ENCODE peak calls at places on chromosomes 1 and 21, in six cellular contexts. I, C, E, R, V and S are unnamed samples.

GRCh38 chr1:119012383-119012782 is 24.2 kb upstream of the TBX15 start:
- DNase-seq in I (no peak), C (no peak), E (no peak), R (no peak), V (peak), S (no peak)

GRCh38 chr1:28900562-28900961 is 13.8 kb upstream of the EPB41 start:
- DNase-seq in I (no peak), C (no peak), E (no peak), R (no peak), V (no peak), S (no peak)

GRCh38 chr1:41626146-41626545 is 141.7 kb upstream of the EDN2 start:
- DNase-seq in I (peak), C (peak), E (no peak), R (peak), V (peak), S (no peak)

GRCh38 chr1:67635055-67635809 is 49.8 kb upstream of the GADD45A start:
- DNase-seq in I (no peak), C (no peak), E (no peak), R (peak), V (no peak), S (no peak)

GRCh38 chr1:161100534-161100933 is 2.4 kb downstream of the KLHDC9 start:
- DNase-seq in I (no peak), C (no peak), E (no peak), R (no peak), V (no peak), S (no peak)

GRCh38 chr1:159921251-159921650 is 4.1 kb downstream of the TAGLN2 start:
- DNase-seq in I (peak), C (no peak), E (no peak), R (no peak), V (no peak), S (peak)

GRCh38 chr1:89257036-89257435 is 15.6 kb downstream of the GBP5 start:
- DNase-seq in I (no peak), C (no peak), E (no peak), R (no peak), V (no peak), S (no peak)

GRCh38 chr1:97186381-97186780 is 464.8 kb downstream of the PTBP2 start:
- DNase-seq in I (no peak), C (peak), E (no peak), R (no peak), V (no peak), S (peak)

GRCh38 chr1:182291584-182292192 is 99.9 kb downstream of the GLUL start:
- DNase-seq in I (no peak), C (no peak), E (no peak), R (no peak), V (no peak), S (no peak)

GRCh38 chr1:170768929-170769328 is 105.0 kb downstream of the PRRX1 start:
- DNase-seq in I (peak), C (no peak), E (no peak), R (no peak), V (no peak), S (no peak)

GRCh38 chr1:50275564-50275963 is 147.7 kb downstream of the DMRTA2 start:
- DNase-seq in I (no peak), C (peak), E (no peak), R (peak), V (no peak), S (no peak)

GRCh38 chr1:108559215-108560142 is at the start of gene EEIG2:
- DNase-seq in I (peak), C (peak), E (peak), R (peak), V (peak), S (peak)

GRCh38 chr1:117710710-117711109 is 104.9 kb downstream of the TENT5C start:
- DNase-seq in I (no peak), C (peak), E (no peak), R (peak), V (no peak), S (no peak)

GRCh38 chr1:156413310-156414246 is 44.6 kb downstream of the RHBG start:
- DNase-seq in I (no peak), C (no peak), E (no peak), R (no peak), V (no peak), S (no peak)

GRCh38 chr1:167635233-167635648 is 5.2 kb downstream of the RCSD1 start:
- DNase-seq in I (no peak), C (peak), E (peak), R (peak), V (no peak), S (no peak)

GRCh38 chr1:88731475-88731874 is 47.4 kb downstream of the PKN2 start:
- DNase-seq in I (peak), C (no peak), E (no peak), R (no peak), V (no peak), S (peak)

GRCh38 chr1:77824083-77824482 is 44.6 kb downstream of the MIGA1 start:
- DNase-seq in I (peak), C (no peak), E (no peak), R (no peak), V (peak), S (peak)

GRCh38 chr21:40300300-40300699 is 433.1 kb downstream of the PCP4 start:
- DNase-seq in I (no peak), C (no peak), E (no peak), R (no peak), V (no peak), S (no peak)

GRCh38 chr21:15601390-15601789 is 128.4 kb upstream of the USP25 start:
- DNase-seq in I (no peak), C (no peak), E (no peak), R (no peak), V (no peak), S (no peak)

GRCh38 chr1:201902198-201902597 is 13.5 kb downstream of the SHISA4 start:
- DNase-seq in I (peak), C (no peak), E (no peak), R (no peak), V (no peak), S (peak)

GRCh38 chr1:3069491-3070303 is 694 bp downstream of the PRDM16 start:
- DNase-seq in I (peak), C (peak), E (no peak), R (peak), V (no peak), S (peak)

GRCh38 chr1:20180221-20181207 is 5.4 kb upstream of the UBXN10 start:
- DNase-seq in I (no peak), C (no peak), E (no peak), R (no peak), V (no peak), S (no peak)

GRCh38 chr1:222042120-222042519 is 300.2 kb upstream of the DUSP10 start:
- DNase-seq in I (peak), C (no peak), E (no peak), R (no peak), V (no peak), S (peak)

GRCh38 chr21:44462834-44463200 is 7.5 kb downstream of the LRRC3 start:
- DNase-seq in I (no peak), C (no peak), E (no peak), R (no peak), V (no peak), S (no peak)

GRCh38 chr1:15700510-15700909 is 16.4 kb downstream of the PLEKHM2 start:
- DNase-seq in I (peak), C (no peak), E (no peak), R (no peak), V (no peak), S (no peak)

GRCh38 chr1:64519921-64520320 is 50.0 kb downstream of the CACHD1 start:
- DNase-seq in I (peak), C (no peak), E (no peak), R (no peak), V (no peak), S (peak)

GRCh38 chr1:31570228-31570627 is 6.1 kb upstream of the TINAGL1 start:
- DNase-seq in I (no peak), C (no peak), E (no peak), R (peak), V (no peak), S (no peak)

GRCh38 chr1:15962671-15963362 is 13.1 kb downstream of the ZBTB17 start:
- DNase-seq in I (no peak), C (no peak), E (no peak), R (no peak), V (no peak), S (no peak)

GRCh38 chr1:149879556-149879955 is 19.8 kb upstream of the BOLA1 start:
- DNase-seq in I (no peak), C (no peak), E (no peak), R (no peak), V (no peak), S (no peak)

GRCh38 chr1:192577145-192578140 is 1.9 kb downstream of the RGS1 start:
- DNase-seq in I (no peak), C (no peak), E (no peak), R (no peak), V (no peak), S (no peak)

GRCh38 chr1:17189632-17190525 is 15.0 kb upstream of the PADI1 start:
- DNase-seq in I (peak), C (no peak), E (no peak), R (peak), V (peak), S (peak)

DNA sequence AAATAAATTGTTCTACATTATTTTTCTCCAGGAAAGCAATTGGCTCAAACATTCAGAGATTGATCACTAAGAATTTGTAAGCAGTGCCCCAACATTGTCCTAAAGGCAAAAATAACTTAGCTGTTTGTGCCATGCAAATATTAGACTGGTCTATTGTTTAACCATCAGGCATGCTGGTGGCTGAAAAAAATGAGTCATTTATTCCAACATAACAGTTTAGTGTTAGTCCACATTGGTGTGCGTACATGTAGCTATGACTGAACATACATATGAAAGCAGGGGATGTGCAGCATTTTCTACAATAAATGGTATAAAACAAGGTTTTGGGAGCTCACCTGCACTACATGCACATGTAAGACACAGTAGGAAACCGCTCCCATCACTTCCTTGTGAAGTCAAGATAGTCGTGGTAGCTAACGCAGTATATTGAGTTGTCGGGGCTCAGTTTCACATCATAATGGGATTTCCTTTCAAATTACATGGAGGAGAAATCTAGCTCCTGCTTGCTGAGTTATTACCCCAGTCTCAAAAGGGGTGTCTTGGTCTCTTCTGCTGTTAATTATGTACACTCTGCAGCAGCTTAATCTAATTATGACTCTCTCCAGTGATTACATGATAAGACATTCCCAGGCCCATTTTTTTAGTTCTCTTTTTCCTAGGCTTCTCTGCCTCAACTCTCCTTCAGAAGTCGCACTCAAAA is 199.4 kb downstream of the LYPLAL1 start:
- DNase-seq in I (no peak), C (no peak), E (no peak), R (no peak), V (peak), S (no peak)
- H4K91ac ChIP-seq in I (no peak), C (no peak), E (no peak), R (no peak), V (no peak), S (no peak)

GRCh38 chr1:242318140-242318539 is 206.4 kb downstream of the PLD5 start:
- DNase-seq in I (no peak), C (peak), E (no peak), R (no peak), V (no peak), S (no peak)
- H3K4ac ChIP-seq in I (no peak), C (no peak), E (no peak), R (no peak), V (no peak), S (no peak)

GRCh38 chr1:205521646-205522150 is 17.2 kb downstream of the CDK18 start:
- DNase-seq in I (no peak), C (no peak), E (no peak), R (no peak), V (no peak), S (no peak)
- H3K9ac ChIP-seq in I (no peak), C (no peak), E (peak), R (no peak), V (no peak), S (no peak)

DNA sequence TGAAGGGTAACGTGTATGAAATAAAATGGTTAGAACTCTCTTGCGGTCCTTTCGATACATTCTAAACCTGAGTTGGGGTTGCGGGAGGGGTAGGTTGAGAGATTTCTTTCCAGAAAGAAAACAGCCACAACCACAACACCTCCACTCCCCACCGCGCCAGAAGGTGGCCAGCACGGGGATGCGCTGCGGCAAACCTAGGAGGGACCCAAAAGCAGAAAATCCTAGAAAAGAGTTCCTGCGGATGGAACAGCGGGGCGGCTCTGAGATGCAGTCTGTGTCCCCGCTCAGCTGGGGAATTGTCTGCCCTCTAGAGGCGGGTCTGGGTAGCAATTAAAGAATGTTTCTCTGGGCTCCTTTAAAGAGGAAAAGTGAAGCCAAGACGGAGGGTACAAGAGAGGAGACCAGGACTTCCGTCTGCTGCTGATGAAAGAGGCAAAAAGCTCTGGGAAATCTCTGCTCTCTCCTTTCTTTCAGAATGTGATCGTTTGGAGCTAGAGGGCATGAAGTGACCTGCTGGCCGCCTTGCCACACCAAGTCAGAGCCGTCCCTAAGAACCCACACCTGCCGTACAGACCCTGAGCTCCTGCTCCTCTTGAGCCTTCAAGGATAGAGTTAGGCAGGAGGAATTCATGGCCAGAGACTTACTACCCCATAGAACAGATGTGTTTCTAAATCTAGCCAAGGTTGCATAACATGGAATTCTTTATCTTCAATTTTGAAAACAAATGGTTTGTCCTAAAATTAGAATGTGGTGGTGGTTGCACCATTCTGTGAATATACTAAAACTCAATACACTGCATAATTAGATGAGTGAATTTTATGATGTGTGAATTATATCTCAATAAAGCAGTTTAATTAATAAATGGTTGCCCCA is 46.5 kb upstream of the COA6 start:
- DNase-seq in I (peak), C (peak), E (peak), R (peak), V (peak), S (peak)
- H4K91ac ChIP-seq in I (no peak), C (no peak), E (no peak), R (no peak), V (no peak), S (no peak)

DNA sequence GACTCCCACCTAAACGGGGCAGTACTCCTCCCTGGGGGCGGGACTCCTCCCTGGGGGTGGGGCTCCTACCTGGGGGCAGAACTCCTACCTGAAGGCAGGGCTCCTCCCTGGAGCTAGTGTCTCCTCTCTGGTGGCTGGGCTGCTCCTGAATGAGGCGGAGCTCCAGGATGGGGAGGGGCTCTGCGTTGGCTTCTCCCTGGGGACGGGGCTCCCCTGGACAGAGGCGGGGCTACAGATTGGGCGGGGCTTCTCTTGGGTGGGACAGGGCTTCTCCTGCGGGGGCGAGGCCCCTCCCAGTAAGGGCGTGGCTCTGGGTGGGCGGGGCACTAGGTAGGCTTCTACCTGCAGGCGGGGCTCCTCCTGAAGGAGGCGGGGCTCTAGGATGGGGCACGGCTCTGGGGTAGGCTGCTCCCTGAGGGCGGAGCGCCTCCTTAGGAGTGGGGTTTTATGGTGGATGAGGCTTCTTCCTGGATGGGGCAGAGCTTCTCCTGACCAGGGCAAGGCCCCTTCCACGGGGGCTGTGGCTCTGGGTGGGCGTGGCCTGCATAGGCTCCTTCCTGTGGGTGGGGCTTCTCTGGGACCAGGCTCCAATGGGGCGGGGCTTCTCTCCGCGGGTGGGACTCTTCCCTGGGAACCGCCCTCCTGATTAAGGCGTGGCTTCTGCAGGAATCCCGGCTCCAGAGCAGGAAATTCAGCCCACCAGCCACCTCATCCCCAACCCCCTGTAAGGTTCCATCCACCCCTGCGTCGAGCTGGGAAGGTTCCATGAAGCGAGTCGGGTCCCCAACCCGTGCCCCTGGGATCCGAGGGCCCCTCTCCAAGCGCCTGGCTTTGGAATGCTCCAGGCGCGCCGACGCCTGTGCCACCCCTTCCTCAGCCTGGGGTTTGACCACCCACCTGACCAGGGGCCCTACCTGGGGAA is 22.7 kb upstream of the ARF1 start:
- DNase-seq in I (no peak), C (peak), E (no peak), R (peak), V (peak), S (no peak)
- H3K4ac ChIP-seq in I (no peak), C (no peak), E (no peak), R (no peak), V (no peak), S (no peak)